ENCODE peak calls at places on chromosomes 4 and X, in six cellular contexts. F, R, L, I, D and A are unnamed samples.

GRCh38 chr4:149790172-149790907 is 25.3 kb downstream of the IQCM start:
- DNase-seq in D (no peak), L (no peak), R (no peak), F (no peak), I (no peak), A (peak; percentile 45)

GRCh38 chr4:174749091-174749490 is 80.0 kb downstream of the GLRA3 start:
- DNase-seq in I (peak; percentile 76), D (no peak), L (no peak), R (no peak), F (peak; percentile 71), A (peak; percentile 20)

GRCh38 chr4:7547368-7548040 is 112.8 kb upstream of the PSAPL1 start:
- DNase-seq in D (no peak), F (no peak), R (no peak), I (no peak), L (no peak), A (no peak)

GRCh38 chrX:19799319-19800182 is 87.8 kb downstream of the SH3KBP1 start:
- DNase-seq in R (no peak), D (no peak), F (no peak), I (peak; percentile 40), L (peak; percentile 22), A (no peak)

GRCh38 chr4:78653655-78654054 is 102.1 kb downstream of the ANXA3 start:
- DNase-seq in R (no peak), I (no peak), F (no peak), D (no peak), L (no peak), A (no peak)

GRCh38 chr4:77815651-77816050 is 3.5 kb downstream of the CNOT6L start:
- DNase-seq in I (no peak), L (no peak), D (no peak), R (no peak), F (no peak), A (no peak)

GRCh38 chr4:77074961-77075855 is 581 bp downstream of the CCNI start:
- DNase-seq in R (peak; percentile 87), F (no peak), D (peak; percentile 66), I (peak; percentile 76), L (peak; percentile 80), A (no peak)

GRCh38 chrX:39795591-39795990 is 302.2 kb downstream of the BCOR start:
- DNase-seq in I (no peak), R (peak; percentile 43), D (no peak), F (no peak), L (no peak), A (no peak)

GRCh38 chr4:56425518-56425917 is 9.9 kb downstream of the PPAT start:
- DNase-seq in L (no peak), I (no peak), F (no peak), R (no peak), D (no peak), A (no peak)

GRCh38 chrX:101744085-101744484 is 84.4 kb upstream of the ARMCX2 start:
- DNase-seq in I (peak; percentile 8), F (peak; percentile 20), R (no peak), D (no peak), L (peak; percentile 21), A (no peak)

GRCh38 chr4:73762409-73762808 is 22.0 kb downstream of the CXCL8 start:
- DNase-seq in I (no peak), R (no peak), D (peak; percentile 77), F (no peak), L (no peak), A (no peak)

GRCh38 chrX:44043496-44043895 is 70.3 kb upstream of the NDP start:
- DNase-seq in L (no peak), D (no peak), I (no peak), F (no peak), R (no peak), A (no peak)

GRCh38 chr4:39528056-39528465 is 822 bp upstream of the UGDH start:
- DNase-seq in I (no peak), F (peak; percentile 31), L (peak; percentile 90), D (peak; percentile 8), R (no peak), A (peak; percentile 49)

GRCh38 chrX:120604359-120604782 is 470 bp downstream of the MCTS1 start:
- DNase-seq in D (peak; percentile 42), F (no peak), I (peak; percentile 18), L (no peak), R (peak; percentile 1), A (peak; percentile 17)

GRCh38 chr4:73726000-73726399 is 14.4 kb upstream of the CXCL8 start:
- DNase-seq in F (peak; percentile 86), D (no peak), I (peak; percentile 88), R (no peak), L (no peak), A (no peak)

GRCh38 chrX:24124227-24124799 is 25.2 kb upstream of the ZFX start:
- DNase-seq in I (no peak), R (no peak), F (no peak), L (no peak), D (no peak), A (no peak)

GRCh38 chr4:24980064-24980690 is 50.6 kb downstream of the LGI2 start:
- DNase-seq in L (peak; percentile 56), I (peak; percentile 69), D (peak; percentile 72), R (peak; percentile 68), F (peak; percentile 39), A (peak; percentile 44)
- H3K4me3 ChIP-seq in L (peak overlapping the region; percentile 23), I (no peak overlapping the region), D (peak overlapping the region; percentile 0), R (no peak overlapping the region), F (no peak overlapping the region), A (no peak overlapping the region)

GRCh38 chrX:56221101-56221500 is 11.1 kb upstream of the KLF8 start:
- DNase-seq in L (no peak), F (no peak), I (no peak), R (no peak), D (no peak), A (no peak)

GRCh38 chrX:56222473-56223000 is 9.6 kb upstream of the KLF8 start:
- DNase-seq in F (no peak), I (no peak), R (no peak), L (no peak), D (no peak), A (no peak)

GRCh38 chrX:56216332-56216731 is 15.8 kb upstream of the KLF8 start:
- DNase-seq in D (no peak), I (no peak), L (no peak), F (no peak), R (no peak), A (no peak)

GRCh38 chrX:56219702-56220101 is 12.5 kb upstream of the KLF8 start:
- DNase-seq in L (no peak), I (no peak), F (no peak), R (no peak), D (no peak), A (no peak)
- TF ChIP-seq CTCF in L (peak; percentile 32), I (no peak), F (no peak), R (no peak), D (no peak), A (peak; percentile 20)

GRCh38 chr4:89640620-89641366 is 196.2 kb downstream of the SNCA start:
- DNase-seq in R (peak; percentile 86), L (no peak), I (peak; percentile 63), D (no peak), F (peak; percentile 9), A (peak; percentile 2)
- H3K4me3 ChIP-seq in R (no peak overlapping the region), L (no peak overlapping the region), I (no peak overlapping the region), D (no peak overlapping the region), F (peak overlapping the region; percentile 17), A (no peak overlapping the region)

GRCh38 chr4:60759518-60760245 is 440.4 kb upstream of the ADGRL3 start:
- DNase-seq in D (no peak), R (no peak), L (no peak), I (no peak), F (no peak), A (no peak)
- TF ChIP-seq CTCF in D (no peak), R (peak; percentile 26), L (no peak), I (peak; percentile 19), F (peak; percentile 8), A (no peak)

GRCh38 chr4:142817442-142817841 is 28.7 kb downstream of the INPP4B start:
- DNase-seq in I (peak; percentile 92), F (peak; percentile 88), L (peak; percentile 48), R (no peak), D (peak; percentile 15), A (peak; percentile 95)
- H3K4me3 ChIP-seq in I (no peak overlapping the region), F (no peak overlapping the region), L (peak overlapping the region; percentile 2), R (no peak overlapping the region), D (no peak overlapping the region), A (no peak overlapping the region)

DNA sequence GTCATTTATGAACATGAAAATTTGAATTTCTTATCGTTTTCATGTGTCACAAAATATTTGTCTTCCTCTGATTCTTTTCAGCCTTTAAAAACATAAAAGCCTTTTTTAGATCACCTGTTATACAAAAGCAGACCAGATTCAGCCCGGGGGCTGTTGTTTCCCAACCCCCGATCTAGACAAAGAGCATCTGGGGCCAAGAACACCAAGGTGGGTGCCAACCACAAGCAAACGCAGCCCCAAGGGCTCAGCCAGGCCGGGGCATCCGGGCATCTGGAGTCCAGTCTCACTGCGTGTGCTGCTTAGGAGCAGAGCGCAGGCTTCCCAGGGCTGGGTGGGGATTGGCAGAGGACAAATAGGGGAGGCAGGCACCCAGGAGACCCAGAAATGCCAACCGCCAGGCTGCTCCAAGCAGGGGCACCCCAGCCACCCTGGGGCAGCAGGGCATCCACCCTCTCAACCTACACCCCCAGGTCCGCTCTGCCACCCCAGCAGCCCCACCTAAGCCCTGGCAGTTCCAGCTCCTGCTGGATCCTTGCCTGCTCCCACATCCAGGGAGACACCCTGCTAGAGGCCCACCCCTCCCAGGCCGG is 78.0 kb downstream of the HMX1 start:
- DNase-seq in I (no peak), F (no peak), D (no peak), L (no peak), R (no peak), A (no peak)
- TF ChIP-seq CTCF in I (no peak), F (no peak), D (no peak), L (no peak), R (no peak), A (no peak)